ENCODE peak calls at places on chromosomes 11 and 22, in four cellular contexts. One of them, this sample, is unnamed.

GRCh38 chr11:11789735-11790369 is 51.9 kb upstream of the USP47 start:
- DNase-seq in A549: peak
- DNase-seq in HEK293T: peak
- DNase-seq in K562: peak
- DNase-seq in this sample: peak

GRCh38 chr11:47236482-47236881 is 12.1 kb downstream of the ACP2 start:
- DNase-seq in A549: no peak
- DNase-seq in K562: no peak
- DNase-seq in HEK293T: no peak
- DNase-seq in this sample: peak

GRCh38 chr11:61362542-61362875 is 335 bp downstream of the TMEM138 start:
- DNase-seq in HEK293T: peak
- DNase-seq in K562: peak
- DNase-seq in A549: peak
- DNase-seq in this sample: peak

GRCh38 chr22:26322179-26322905 is 106.7 kb upstream of the ASPHD2 start:
- DNase-seq in K562: no peak
- DNase-seq in HEK293T: no peak
- DNase-seq in A549: no peak
- DNase-seq in this sample: peak

GRCh38 chr11:89436071-89436470 is 55.1 kb downstream of the NOX4 start:
- DNase-seq in HEK293T: no peak
- DNase-seq in K562: no peak
- DNase-seq in A549: no peak
- DNase-seq in this sample: peak

GRCh38 chr11:133547808-133548494 is 15.7 kb upstream of the OPCML start:
- DNase-seq in K562: no peak
- DNase-seq in A549: no peak
- DNase-seq in HEK293T: no peak
- DNase-seq in this sample: no peak

GRCh38 chr11:33161120-33162005 is at the start of gene CSTF3:
- DNase-seq in A549: peak
- DNase-seq in K562: peak
- DNase-seq in HEK293T: peak
- DNase-seq in this sample: peak

GRCh38 chr22:43153916-43154315 is 2.6 kb downstream of the TSPO start:
- DNase-seq in HEK293T: no peak
- DNase-seq in K562: no peak
- DNase-seq in A549: no peak
- DNase-seq in this sample: no peak

GRCh38 chr11:14618060-14618459 is 25.5 kb upstream of the PDE3B start:
- DNase-seq in K562: no peak
- DNase-seq in HEK293T: no peak
- DNase-seq in A549: no peak
- DNase-seq in this sample: no peak

GRCh38 chr11:83717551-83717950 is 431.4 kb upstream of the CCDC90B start:
- DNase-seq in K562: no peak
- DNase-seq in A549: no peak
- DNase-seq in HEK293T: no peak
- DNase-seq in this sample: no peak

GRCh38 chr11:46560300-46561025 is 33.4 kb downstream of the AMBRA1 start:
- DNase-seq in K562: no peak
- DNase-seq in A549: no peak
- DNase-seq in HEK293T: no peak
- DNase-seq in this sample: peak

GRCh38 chr11:36374726-36375125 is 78.6 kb downstream of the PRR5L start:
- DNase-seq in K562: no peak
- DNase-seq in HEK293T: no peak
- DNase-seq in A549: no peak
- DNase-seq in this sample: no peak

GRCh38 chr22:31509041-31509440 is 12.7 kb downstream of the SFI1 start:
- DNase-seq in K562: no peak
- DNase-seq in A549: no peak
- DNase-seq in HEK293T: no peak
- DNase-seq in this sample: peak

GRCh38 chr22:22508274-22509176 is at the start of gene ZNF280B:
- DNase-seq in HEK293T: peak
- DNase-seq in A549: peak
- DNase-seq in K562: peak
- DNase-seq in this sample: peak

GRCh38 chr11:95450547-95451123 is 219.6 kb upstream of the SESN3 start:
- DNase-seq in HEK293T: no peak
- DNase-seq in K562: no peak
- DNase-seq in A549: no peak
- DNase-seq in this sample: peak

GRCh38 chr11:84501750-84502149 is 1125.4 kb downstream of the DLG2 start:
- DNase-seq in HEK293T: no peak
- DNase-seq in K562: no peak
- DNase-seq in A549: no peak
- DNase-seq in this sample: no peak

GRCh38 chr22:24413726-24414385 is 13.5 kb upstream of the ADORA2A start:
- DNase-seq in HEK293T: no peak
- DNase-seq in A549: no peak
- DNase-seq in K562: no peak
- DNase-seq in this sample: no peak

GRCh38 chr22:36465232-36466021 is 16.0 kb downstream of the TXN2 start:
- DNase-seq in HEK293T: no peak
- DNase-seq in K562: no peak
- DNase-seq in A549: peak
- DNase-seq in this sample: peak

GRCh38 chr22:45319319-45319675 is 9.6 kb downstream of the FAM118A start:
- DNase-seq in K562: no peak
- DNase-seq in HEK293T: peak
- DNase-seq in A549: no peak
- DNase-seq in this sample: peak

GRCh38 chr11:98107736-98108135 is 913.0 kb upstream of the CNTN5 start:
- DNase-seq in K562: no peak
- DNase-seq in A549: no peak
- DNase-seq in HEK293T: no peak
- DNase-seq in this sample: no peak

GRCh38 chr22:29780781-29781676 is 13.9 kb downstream of the UQCR10 start:
- DNase-seq in HEK293T: no peak
- DNase-seq in A549: no peak
- DNase-seq in K562: peak
- DNase-seq in this sample: peak

GRCh38 chr11:132941024-132941646 is 591.2 kb downstream of the OPCML start:
- DNase-seq in HEK293T: no peak
- DNase-seq in K562: peak
- DNase-seq in A549: no peak
- DNase-seq in this sample: peak

GRCh38 chr22:29032014-29032475 is 29.6 kb downstream of the C22orf31 start:
- DNase-seq in K562: no peak
- DNase-seq in HEK293T: peak
- DNase-seq in A549: no peak
- DNase-seq in this sample: no peak

GRCh38 chr11:70029115-70029830 is 48.8 kb upstream of the ANO1 start:
- DNase-seq in A549: no peak
- DNase-seq in K562: no peak
- DNase-seq in HEK293T: no peak
- DNase-seq in this sample: no peak

GRCh38 chr11:11004069-11004468 is 146.2 kb upstream of the ZBED5 start:
- DNase-seq in K562: no peak
- DNase-seq in HEK293T: no peak
- DNase-seq in A549: no peak
- DNase-seq in this sample: no peak

DNA sequence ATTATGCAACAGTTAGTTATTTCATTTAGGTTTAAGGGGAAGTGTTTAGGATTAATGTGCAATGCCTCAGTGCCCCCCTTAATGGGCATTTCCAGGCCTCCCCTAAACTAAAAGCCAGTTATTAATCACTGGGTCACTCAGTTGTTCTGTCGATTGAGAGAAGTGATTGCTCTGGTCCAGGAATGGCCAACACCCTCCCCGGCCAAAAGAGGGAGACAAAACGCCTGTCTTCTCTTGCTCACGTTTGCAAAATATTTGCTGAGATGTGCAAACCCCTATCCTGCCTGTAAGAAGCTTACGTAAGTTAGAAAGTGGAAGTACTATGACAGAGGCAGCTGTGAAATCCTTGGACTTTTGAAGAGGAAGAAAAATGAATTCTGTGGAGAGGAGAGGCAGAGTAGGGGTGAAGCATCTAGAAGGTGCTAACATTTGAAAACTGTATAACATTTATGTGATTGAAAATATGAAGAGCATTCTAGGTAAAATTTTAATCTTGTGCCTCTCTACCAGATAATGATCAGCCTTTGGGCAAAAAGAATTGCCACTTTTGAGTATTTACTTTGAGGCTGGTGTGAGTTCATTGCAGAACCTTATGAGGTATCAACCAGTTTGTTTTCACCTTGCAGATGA is 37.7 kb downstream of the NTM start:
- DNase-seq in HEK293T: peak
- DNase-seq in K562: no peak
- DNase-seq in A549: peak
- DNase-seq in this sample: peak
- TF ChIP-seq BHLHE40 in HEK293T: no peak
- TF ChIP-seq BHLHE40 in K562: peak
- TF ChIP-seq BHLHE40 in A549: no peak
- TF ChIP-seq BHLHE40 in this sample: peak

DNA sequence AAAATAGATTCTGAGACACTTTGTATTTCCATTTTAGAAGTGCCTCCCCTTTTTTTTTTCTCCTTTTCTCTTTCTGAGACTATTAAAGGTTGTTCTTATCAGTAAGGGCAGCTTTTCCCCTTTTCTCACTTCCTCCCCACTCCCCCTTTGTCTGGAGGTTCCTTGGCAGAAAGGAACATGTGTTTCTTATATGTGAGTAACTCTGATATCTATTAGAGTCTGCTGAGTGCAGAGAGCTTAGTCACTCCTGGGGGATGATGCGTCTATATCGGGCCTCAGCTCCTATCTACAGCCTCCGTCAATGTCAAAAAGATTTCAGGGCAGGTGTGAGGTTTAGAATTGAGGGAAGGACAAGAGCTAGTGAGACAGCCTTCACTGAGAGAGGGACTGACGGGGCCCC is 489.4 kb downstream of the NTM start:
- DNase-seq in HEK293T: no peak
- DNase-seq in K562: no peak
- DNase-seq in A549: no peak
- DNase-seq in this sample: peak
- TF ChIP-seq BHLHE40 in HEK293T: no peak
- TF ChIP-seq BHLHE40 in K562: no peak
- TF ChIP-seq BHLHE40 in A549: no peak
- TF ChIP-seq BHLHE40 in this sample: no peak

GRCh38 chr11:67453816-67454732 is 1.1 kb upstream of the CABP4 start:
- DNase-seq in HEK293T: no peak
- DNase-seq in A549: no peak
- DNase-seq in K562: no peak
- DNase-seq in this sample: no peak

GRCh38 chr11:67457453-67457852 is 2.3 kb downstream of the CABP4 start:
- DNase-seq in HEK293T: no peak
- DNase-seq in A549: no peak
- DNase-seq in K562: no peak
- DNase-seq in this sample: no peak

GRCh38 chr11:67456068-67456705 is 1.0 kb downstream of the CABP4 start:
- DNase-seq in K562: no peak
- DNase-seq in HEK293T: no peak
- DNase-seq in A549: no peak
- DNase-seq in this sample: no peak

GRCh38 chr11:67452141-67452952 is at the start of gene GPR152:
- DNase-seq in K562: no peak
- DNase-seq in HEK293T: no peak
- DNase-seq in A549: no peak
- DNase-seq in this sample: no peak

DNA sequence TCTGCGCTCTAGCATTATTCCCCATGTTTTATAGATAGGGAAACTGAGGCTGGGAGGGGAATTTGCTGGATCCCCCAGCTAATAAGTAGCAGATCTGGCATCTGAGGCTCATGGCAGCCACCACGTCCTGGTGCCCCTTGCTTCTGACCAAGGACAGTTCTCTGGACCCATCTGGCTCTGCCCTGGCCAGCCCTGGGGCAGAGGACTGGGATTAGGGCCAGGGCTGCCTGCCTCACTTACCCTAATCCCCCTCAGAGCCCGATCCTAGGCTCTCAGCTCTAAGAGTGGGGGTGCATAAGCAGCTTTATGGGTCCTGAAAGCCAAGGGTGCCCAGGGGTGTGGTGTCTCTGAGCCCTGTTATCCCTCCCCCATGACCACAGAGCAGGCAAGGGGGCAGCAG is at the start of gene CABP4:
- DNase-seq in HEK293T: no peak
- DNase-seq in A549: no peak
- DNase-seq in K562: no peak
- DNase-seq in this sample: no peak
- TF ChIP-seq BHLHE40 in HEK293T: no peak
- TF ChIP-seq BHLHE40 in A549: no peak
- TF ChIP-seq BHLHE40 in K562: no peak
- TF ChIP-seq BHLHE40 in this sample: no peak

DNA sequence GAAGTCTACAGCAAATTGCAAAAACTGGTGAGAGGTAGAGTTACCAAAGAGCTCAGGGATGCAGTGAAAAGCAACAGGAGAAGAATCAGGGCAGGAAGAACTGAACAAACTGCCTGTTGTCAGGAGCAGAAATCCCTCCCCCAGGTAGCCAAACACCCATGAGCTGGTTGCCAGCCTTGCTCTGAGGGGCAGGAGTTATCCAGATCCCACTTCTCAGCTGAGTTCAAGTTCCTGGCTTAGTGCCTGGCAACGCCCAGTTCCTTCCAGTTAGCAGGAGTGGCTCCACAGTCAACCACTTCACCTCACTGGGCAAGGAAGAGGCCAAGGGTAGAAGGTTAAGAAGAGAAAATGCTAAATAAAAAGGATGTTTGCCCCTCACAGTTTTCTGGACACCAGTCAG is 1.9 kb upstream of the MPZL2 start:
- DNase-seq in A549: no peak
- DNase-seq in K562: no peak
- DNase-seq in HEK293T: no peak
- DNase-seq in this sample: no peak
- TF ChIP-seq BHLHE40 in A549: no peak
- TF ChIP-seq BHLHE40 in K562: no peak
- TF ChIP-seq BHLHE40 in HEK293T: no peak
- TF ChIP-seq BHLHE40 in this sample: no peak

GRCh38 chr11:2090172-2091111 is 48.7 kb downstream of the IGF2 start:
- DNase-seq in K562: no peak
- DNase-seq in HEK293T: no peak
- DNase-seq in A549: no peak
- DNase-seq in this sample: no peak
- TF ChIP-seq BHLHE40 in K562: no peak
- TF ChIP-seq BHLHE40 in HEK293T: no peak
- TF ChIP-seq BHLHE40 in A549: no peak
- TF ChIP-seq BHLHE40 in this sample: no peak